ENCODE peak calls at places on chromosomes 4 and X, in nine cellular contexts. G, B, D, Q, L, O, W, V and E are unnamed samples.

GRCh38 chr4:163111588-163111987 is 55.1 kb downstream of the NAF1 start:
- ATAC-seq in Q (no peak), D (no peak), O (no peak), W (no peak), B (peak), V (no peak), L (no peak), G (no peak), E (no peak)

GRCh38 chrX:33211356-33212254 is at the start of gene DMD:
- ATAC-seq in W (peak), D (no peak), O (peak), V (no peak), L (no peak), Q (peak), B (no peak), G (peak), E (peak)

GRCh38 chr4:129355529-129355928 is 259.6 kb downstream of the C4orf33 start:
- ATAC-seq in W (no peak), D (no peak), G (peak), L (peak), Q (no peak), B (no peak), O (no peak), V (no peak), E (peak)

GRCh38 chr4:186826866-186827541 is 103.3 kb upstream of the FAT1 start:
- ATAC-seq in O (no peak), L (no peak), Q (no peak), V (no peak), W (no peak), D (no peak), B (no peak), G (no peak), E (no peak)

GRCh38 chr4:53189011-53189410 is 176.8 kb downstream of the SCFD2 start:
- ATAC-seq in Q (peak), W (no peak), D (no peak), G (no peak), B (no peak), L (no peak), V (no peak), O (no peak), E (no peak)

GRCh38 chr4:143482753-143483362 is 30.6 kb upstream of the SMARCA5 start:
- ATAC-seq in O (peak), V (no peak), Q (peak), B (no peak), D (no peak), G (peak), L (peak), W (peak), E (peak)

GRCh38 chr4:164779811-164780216 is 25.9 kb downstream of the SMIM31 start:
- ATAC-seq in W (peak), O (peak), B (no peak), Q (peak), L (no peak), G (no peak), V (no peak), D (peak), E (no peak)

GRCh38 chr4:40441415-40441814 is 106.3 kb downstream of the CHRNA9 start:
- ATAC-seq in B (no peak), D (no peak), O (no peak), Q (no peak), W (no peak), G (no peak), V (no peak), L (no peak), E (no peak)

GRCh38 chrX:49186125-49187027 is at the start of gene PRICKLE3:
- ATAC-seq in O (peak), Q (peak), L (peak), D (peak), B (peak), W (peak), G (peak), V (peak), E (peak)

GRCh38 chr4:30815685-30816084 is 95.5 kb downstream of the PCDH7 start:
- ATAC-seq in G (no peak), B (no peak), O (no peak), W (no peak), V (no peak), L (no peak), Q (no peak), D (no peak), E (no peak)

GRCh38 chrX:28997716-28998115 is 410.5 kb downstream of the IL1RAPL1 start:
- ATAC-seq in D (no peak), W (no peak), Q (no peak), G (no peak), B (no peak), V (no peak), L (no peak), O (no peak), E (no peak)

GRCh38 chr4:88623097-88623496 is 30.8 kb downstream of the HERC3 start:
- ATAC-seq in G (no peak), W (no peak), O (peak), B (peak), Q (peak), L (peak), D (no peak), V (peak), E (no peak)

GRCh38 chrX:9134341-9134740 is 100.4 kb upstream of the FAM9B start:
- ATAC-seq in L (no peak), G (no peak), O (no peak), D (no peak), W (no peak), B (no peak), V (no peak), Q (no peak), E (no peak)

GRCh38 chr4:173231916-173232315 is 63.3 kb downstream of the GALNT7 start:
- ATAC-seq in W (peak), L (peak), G (peak), O (peak), D (peak), Q (peak), B (peak), V (peak), E (no peak)

GRCh38 chrX:68681443-68681941 is 34.0 kb downstream of the STARD8 start:
- ATAC-seq in W (no peak), L (no peak), Q (no peak), D (no peak), G (peak), B (no peak), O (no peak), V (no peak), E (no peak)

GRCh38 chr4:76658231-76659102 is 223.4 kb downstream of the SHROOM3 start:
- ATAC-seq in O (no peak), G (no peak), V (no peak), W (no peak), Q (peak), B (no peak), D (no peak), L (peak), E (no peak)

DNA sequence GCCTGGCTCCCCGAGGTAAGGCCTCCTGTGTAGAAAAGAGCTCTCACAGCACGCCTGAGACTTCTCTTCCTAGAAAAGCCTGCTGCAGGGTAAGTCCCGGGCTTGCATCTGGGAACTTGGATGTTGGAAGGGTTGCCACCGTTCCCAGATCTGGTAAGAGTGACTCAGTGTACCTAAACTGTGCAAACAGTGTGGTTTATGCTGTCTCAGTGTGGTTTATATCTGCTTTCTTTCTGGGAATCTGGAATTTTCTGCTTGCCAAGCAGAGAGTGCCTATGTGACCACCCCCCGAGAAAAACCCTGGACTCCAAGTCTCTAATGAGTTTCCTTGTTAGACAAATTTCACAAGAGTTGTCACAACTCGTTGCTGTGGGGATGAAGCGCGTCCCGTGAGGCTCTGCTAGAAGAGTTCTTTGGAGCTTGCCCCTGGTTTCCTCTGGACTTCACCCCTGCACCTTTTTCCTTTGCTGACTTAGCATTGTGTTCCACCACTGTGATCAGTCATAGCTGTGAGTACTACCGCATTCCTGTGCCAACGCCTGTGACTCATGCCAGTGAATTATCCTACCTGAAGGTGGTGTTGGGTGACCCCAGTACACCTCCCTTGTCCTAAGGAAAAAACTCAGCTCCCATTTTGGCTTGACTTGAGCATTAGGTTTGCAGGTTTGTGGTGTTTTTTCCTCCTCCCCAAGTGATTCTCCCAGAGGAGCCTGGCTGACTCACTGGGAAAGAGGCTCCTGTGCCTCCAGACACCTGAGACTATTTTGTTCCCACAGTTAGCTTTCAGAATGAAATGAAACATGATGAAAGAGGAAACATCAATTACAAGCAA is 14.5 kb downstream of the SLC2A9 start:
- ATAC-seq in Q (no peak), W (peak), V (peak), G (peak), B (peak), O (peak), L (peak), D (no peak), E (peak)
- H3K4me3 ChIP-seq in Q (no peak), W (no peak), V (no peak), G (no peak), B (peak), O (peak), L (peak), D (no peak), E (no peak)

DNA sequence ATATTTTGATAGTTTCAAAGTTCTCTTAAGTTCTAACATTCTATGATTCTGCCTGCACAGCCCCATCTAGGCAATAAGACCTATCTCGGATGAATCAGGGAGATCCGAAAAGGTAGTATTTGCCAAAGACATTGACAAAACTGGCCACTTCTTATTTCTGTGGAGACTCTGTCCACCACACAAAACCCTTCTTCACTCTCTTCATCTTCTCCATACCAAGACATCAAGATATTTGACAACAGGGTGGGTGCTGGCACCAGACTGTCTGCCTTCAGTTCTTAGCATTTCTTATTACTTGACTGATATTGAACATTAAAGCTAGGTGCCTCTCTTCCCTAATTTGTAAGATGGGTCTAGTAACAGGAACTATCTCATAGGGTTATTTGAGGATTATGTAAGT is 1.8 kb upstream of the UNC5C start:
- ATAC-seq in V (no peak), O (no peak), Q (no peak), W (no peak), G (no peak), L (no peak), D (no peak), B (no peak), E (no peak)
- H3K4me3 ChIP-seq in V (no peak), O (peak), Q (no peak), W (no peak), G (peak), L (no peak), D (no peak), B (no peak), E (no peak)

DNA sequence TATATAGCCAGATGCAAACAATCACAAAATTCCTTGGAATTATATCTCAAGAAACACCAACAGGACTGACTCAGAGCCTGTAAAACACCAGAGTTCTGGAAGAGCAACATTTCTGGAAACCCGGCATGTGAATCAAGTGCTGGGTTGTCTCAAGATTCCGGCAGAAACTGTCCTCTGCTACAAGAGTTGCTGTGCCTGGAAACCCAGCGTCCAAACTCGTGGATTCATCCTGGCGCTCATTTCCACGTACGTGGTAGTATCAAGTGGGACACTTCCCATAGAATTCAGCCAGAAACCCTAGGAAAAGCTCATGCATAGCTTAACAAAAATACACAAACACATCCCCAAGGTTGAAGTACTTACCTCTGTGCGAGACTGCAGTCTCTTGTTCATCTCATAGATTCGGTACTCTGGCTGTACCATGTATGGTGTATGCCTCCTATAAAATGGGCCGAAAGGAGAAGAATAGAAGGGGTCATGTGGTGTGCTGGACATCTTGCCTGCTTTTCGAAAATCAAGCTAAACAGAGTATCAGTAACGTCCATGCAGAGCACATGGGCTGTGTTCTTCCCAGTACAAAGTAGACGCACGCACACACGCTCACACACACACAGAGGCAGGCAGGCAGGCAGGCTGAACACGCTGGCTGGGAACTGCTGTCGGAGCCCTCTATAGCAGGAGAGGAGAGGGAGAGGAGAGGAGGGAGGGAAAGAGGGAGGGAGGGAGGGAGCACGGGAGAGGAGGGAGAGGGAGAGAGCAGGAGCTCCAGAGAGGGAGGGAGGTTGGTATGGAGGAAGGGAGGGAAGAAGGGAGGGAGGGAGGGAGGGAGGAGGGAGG is at the start of gene LDB2:
- ATAC-seq in G (peak), L (no peak), D (peak), W (peak), V (no peak), O (peak), B (no peak), Q (peak), E (peak)
- H3K4me3 ChIP-seq in G (peak), L (no peak), D (no peak), W (peak), V (no peak), O (peak), B (no peak), Q (peak), E (peak)

DNA sequence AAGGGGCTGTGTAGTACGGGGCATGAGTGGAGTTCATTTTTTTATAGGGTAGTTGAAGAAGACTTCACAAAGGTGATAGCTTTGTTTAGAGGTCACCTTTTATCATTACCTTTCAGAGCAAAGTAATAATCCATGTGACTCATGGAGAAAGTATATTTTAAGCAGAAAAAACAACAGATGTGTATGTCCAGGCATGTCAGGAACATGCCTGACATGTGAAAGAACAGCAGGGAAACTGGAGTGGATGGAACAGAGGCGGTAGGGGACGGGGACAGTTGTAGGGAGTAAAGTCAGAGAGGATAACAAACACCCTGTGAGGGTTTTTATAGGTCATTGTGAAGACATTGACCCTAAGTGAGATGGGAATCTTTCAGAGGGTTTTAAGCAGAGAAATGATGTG is 107.6 kb downstream of the USP9X start:
- ATAC-seq in V (no peak), G (no peak), B (no peak), Q (no peak), L (no peak), D (no peak), O (no peak), W (no peak), E (no peak)
- H3K4me3 ChIP-seq in V (no peak), G (no peak), B (no peak), Q (no peak), L (no peak), D (no peak), O (no peak), W (no peak), E (no peak)

DNA sequence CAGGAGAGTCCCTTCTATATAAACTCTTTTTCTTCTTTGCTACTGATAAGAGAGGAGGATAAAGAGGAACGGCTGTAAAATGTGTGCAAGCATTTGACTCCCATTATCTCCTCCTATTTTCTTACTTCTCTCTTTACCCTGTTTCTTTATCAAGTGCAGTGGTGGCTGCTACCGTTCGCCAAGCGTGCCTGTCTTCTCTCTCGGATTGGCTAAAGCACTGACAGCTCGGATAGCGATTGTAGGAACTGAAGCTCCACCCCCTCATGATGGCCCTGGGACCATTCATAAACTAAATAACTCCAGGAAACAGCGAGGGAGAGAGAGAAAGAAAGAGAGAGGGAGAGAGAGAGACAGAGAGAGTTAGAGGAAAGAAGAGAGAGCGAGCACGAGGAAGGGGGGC is 340 bp upstream of the MAB21L2 start:
- ATAC-seq in V (no peak), G (peak), O (no peak), B (no peak), Q (peak), L (no peak), W (peak), D (no peak), E (no peak)
- H3K4me3 ChIP-seq in V (no peak), G (no peak), O (no peak), B (no peak), Q (peak), L (no peak), W (peak), D (no peak), E (no peak)

GRCh38 chrX:100650841-100651240 is 6.8 kb downstream of the SRPX2 start:
- ATAC-seq in O (no peak), G (no peak), W (no peak), L (no peak), D (no peak), V (no peak), B (no peak), Q (no peak), E (no peak)
- H3K4me3 ChIP-seq in O (no peak), G (no peak), W (no peak), L (no peak), D (no peak), V (no peak), B (no peak), Q (no peak), E (no peak)